ENCODE peak calls at places on chromosome 13, in seven cellular contexts. X is tibial artery, E is fibroblast of pulmonary artery, P is AG10803, I is fibroblast of lung, V is GM20000, K is neural progenitor cell. Q is an unnamed sample.

GRCh38 chr13:99322297-99323103 is 15.3 kb upstream of the GPR183 start:
- DNase-seq in X (no peak), E (peak), P (peak), I (peak), V (peak), K (no peak), Q (no peak)

GRCh38 chr13:64847767-64848166 is 2382.4 kb downstream of the PCDH9 start:
- DNase-seq in X (no peak), E (no peak), P (no peak), I (no peak), V (no peak), K (no peak), Q (no peak)

GRCh38 chr13:105343134-105343806 is 1192.2 kb downstream of the EFNB2 start:
- DNase-seq in X (no peak), E (peak), P (no peak), I (peak), V (no peak), K (no peak), Q (no peak)

GRCh38 chr13:33351324-33351723 is 65.8 kb upstream of the STARD13 start:
- DNase-seq in X (no peak), E (peak), P (peak), I (peak), V (peak), K (no peak), Q (no peak)

GRCh38 chr13:39967199-39967959 is 311.9 kb downstream of the COG6 start:
- DNase-seq in X (no peak), E (no peak), P (no peak), I (no peak), V (no peak), K (no peak), Q (no peak)

GRCh38 chr13:25175026-25175425 is 2.9 kb upstream of the AMER2 start:
- DNase-seq in X (no peak), E (no peak), P (no peak), I (no peak), V (no peak), K (no peak), Q (no peak)

GRCh38 chr13:94710881-94711560 is 1.3 kb downstream of the SOX21 start:
- DNase-seq in X (peak), E (no peak), P (no peak), I (no peak), V (peak), K (peak), Q (peak)

GRCh38 chr13:33285420-33286124 is at the start of gene STARD13:
- DNase-seq in X (peak), E (peak), P (peak), I (peak), V (peak), K (peak), Q (peak)

GRCh38 chr13:31045621-31046081 is 113.2 kb downstream of the TEX26 start:
- DNase-seq in X (peak), E (peak), P (peak), I (peak), V (peak), K (no peak), Q (no peak)

GRCh38 chr13:93789058-93789457 is 562.5 kb downstream of the GPC6 start:
- DNase-seq in X (no peak), E (no peak), P (no peak), I (no peak), V (no peak), K (no peak), Q (no peak)

GRCh38 chr13:28258401-28258800 is 120.1 kb downstream of the PAN3 start:
- DNase-seq in X (no peak), E (no peak), P (no peak), I (no peak), V (no peak), K (no peak), Q (no peak)

GRCh38 chr13:92838786-92839185 is 387.8 kb upstream of the GPC6 start:
- DNase-seq in X (no peak), E (peak), P (peak), I (peak), V (no peak), K (no peak), Q (no peak)

GRCh38 chr13:59991395-59991794 is 172.3 kb downstream of the DIAPH3 start:
- DNase-seq in X (no peak), E (no peak), P (no peak), I (no peak), V (no peak), K (no peak), Q (no peak)

GRCh38 chr13:46181799-46182490 is at the start of gene LCP1:
- DNase-seq in X (no peak), E (no peak), P (no peak), I (no peak), V (peak), K (no peak), Q (no peak)

GRCh38 chr13:89082623-89083022 is 1411.5 kb downstream of the SLITRK5 start:
- DNase-seq in X (no peak), E (no peak), P (no peak), I (peak), V (no peak), K (no peak), Q (no peak)

GRCh38 chr13:45875951-45876350 is 24.4 kb upstream of the SIAH3 start:
- DNase-seq in X (no peak), E (no peak), P (no peak), I (no peak), V (no peak), K (no peak), Q (no peak)

GRCh38 chr13:33126909-33127607 is 110.8 kb downstream of the KL start:
- DNase-seq in X (no peak), E (peak), P (peak), I (peak), V (no peak), K (no peak), Q (no peak)

GRCh38 chr13:37293295-37293694 is 187.8 kb upstream of the CSNK1A1L start:
- DNase-seq in X (no peak), E (no peak), P (no peak), I (no peak), V (no peak), K (no peak), Q (no peak)

GRCh38 chr13:95676100-95676774 is 702 bp upstream of the DNAJC3 start:
- DNase-seq in X (no peak), E (peak), P (peak), I (peak), V (no peak), K (no peak), Q (no peak)

GRCh38 chr13:99495478-99496321 is 5.6 kb upstream of the TM9SF2 start:
- DNase-seq in X (no peak), E (no peak), P (no peak), I (no peak), V (no peak), K (no peak), Q (no peak)

GRCh38 chr13:25179810-25180437 is 7.8 kb upstream of the AMER2 start:
- DNase-seq in X (no peak), E (no peak), P (no peak), I (no peak), V (no peak), K (no peak), Q (no peak)

GRCh38 chr13:45448965-45449559 is 15.7 kb upstream of the COG3 start:
- DNase-seq in X (no peak), E (no peak), P (no peak), I (no peak), V (no peak), K (no peak), Q (no peak)

GRCh38 chr13:101640797-101641400 is 188.4 kb downstream of the ITGBL1 start:
- DNase-seq in X (no peak), E (peak), P (peak), I (peak), V (no peak), K (no peak), Q (no peak)

GRCh38 chr13:68026077-68026476 is 795.9 kb upstream of the PCDH9 start:
- DNase-seq in X (no peak), E (no peak), P (no peak), I (no peak), V (no peak), K (no peak), Q (no peak)

GRCh38 chr13:68023838-68024581 is 793.9 kb upstream of the PCDH9 start:
- DNase-seq in X (no peak), E (no peak), P (no peak), I (no peak), V (no peak), K (no peak), Q (no peak)

GRCh38 chr13:68030152-68030809 is 800.1 kb upstream of the PCDH9 start:
- DNase-seq in X (no peak), E (no peak), P (no peak), I (no peak), V (no peak), K (no peak), Q (no peak)

GRCh38 chr13:68025604-68026003 is 795.5 kb upstream of the PCDH9 start:
- DNase-seq in X (no peak), E (no peak), P (no peak), I (no peak), V (no peak), K (no peak), Q (no peak)

GRCh38 chr13:68027311-68027710 is 797.2 kb upstream of the PCDH9 start:
- DNase-seq in X (no peak), E (no peak), P (no peak), I (no peak), V (no peak), K (no peak), Q (no peak)
- TF ChIP-seq CTCF in X (no peak), E (no peak), P (no peak), I (no peak), V (no peak), K (no peak), Q (no peak)

DNA sequence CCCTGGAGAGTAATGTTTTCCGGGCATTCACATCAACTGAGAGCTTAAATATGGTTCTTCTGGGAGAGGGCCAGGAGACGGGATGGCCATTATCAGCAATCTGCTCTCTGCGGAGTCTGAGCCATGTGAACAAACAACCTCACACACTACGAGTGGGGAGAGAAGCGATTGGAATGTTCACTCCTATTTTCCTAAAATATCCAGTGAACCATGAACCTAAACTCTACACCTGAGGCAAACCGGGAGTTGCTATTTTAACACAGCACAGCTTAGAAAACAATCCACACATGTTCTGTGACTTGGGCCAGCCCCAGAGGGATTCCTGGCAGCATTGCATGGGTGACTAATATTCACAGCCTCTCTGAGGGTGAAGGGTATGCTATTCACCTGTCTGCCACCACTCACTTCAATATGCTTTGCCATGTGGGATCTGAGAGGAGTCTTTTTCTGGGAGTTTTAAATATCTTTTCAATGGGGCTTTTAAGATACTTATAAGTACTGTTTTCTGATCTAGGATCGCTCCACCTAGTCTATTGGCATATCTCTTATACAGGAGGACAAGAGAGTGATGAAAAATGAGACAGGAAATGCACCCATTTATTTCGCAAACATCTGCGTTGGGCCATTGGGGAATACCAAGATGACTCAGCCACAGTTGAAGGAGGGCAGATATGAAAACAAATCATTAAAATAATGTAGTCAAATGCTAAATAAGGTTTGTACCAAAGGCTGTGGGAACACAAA is 72.6 kb upstream of the SERP2 start:
- DNase-seq in X (peak), E (peak), P (peak), I (peak), V (peak), K (no peak), Q (no peak)
- TF ChIP-seq CTCF in X (no peak), E (no peak), P (no peak), I (no peak), V (no peak), K (no peak), Q (no peak)

DNA sequence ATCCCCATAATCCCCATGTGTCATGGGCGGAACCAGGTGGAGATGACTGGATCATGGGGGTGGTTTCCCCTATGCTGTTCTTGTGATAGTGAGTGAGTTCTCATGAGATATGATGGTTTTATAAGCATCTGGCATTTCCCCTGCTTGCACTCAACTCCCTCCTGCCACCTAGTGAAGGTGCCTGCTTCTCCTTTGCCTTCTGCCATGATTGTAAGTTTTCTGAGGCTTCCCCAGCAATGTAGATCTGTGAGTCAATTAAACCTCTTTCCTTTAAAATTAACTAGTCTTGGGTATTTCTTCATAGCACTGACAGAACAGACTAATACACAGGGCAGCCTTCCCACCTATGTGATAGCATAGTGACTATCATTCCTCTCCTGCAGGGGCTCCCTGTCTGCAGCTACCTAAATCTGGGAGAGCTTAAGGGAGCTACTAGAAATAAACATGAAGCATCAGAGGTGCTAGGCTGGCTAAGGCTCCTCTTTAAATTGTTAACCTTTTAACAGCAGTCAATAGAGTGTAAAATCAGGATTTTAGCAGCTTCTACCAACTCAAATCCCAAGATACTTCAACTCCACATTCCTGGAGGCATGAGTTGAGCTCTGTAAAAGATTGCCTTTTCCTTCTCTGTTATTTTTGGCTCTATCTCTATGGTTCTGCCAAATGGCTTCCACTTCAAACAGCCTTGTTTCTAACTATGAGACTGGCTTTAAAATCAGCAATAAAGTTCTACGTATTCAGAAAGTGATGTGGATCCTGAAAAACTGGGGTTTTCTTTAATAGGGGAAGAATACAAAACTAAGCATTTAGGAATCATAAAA is 112.3 kb downstream of the VWA8 start:
- DNase-seq in X (no peak), E (peak), P (peak), I (peak), V (no peak), K (no peak), Q (no peak)
- TF ChIP-seq CTCF in X (no peak), E (peak), P (no peak), I (peak), V (no peak), K (peak), Q (no peak)

GRCh38 chr13:70473912-70474311 is 365.7 kb upstream of the KLHL1 start:
- DNase-seq in X (no peak), E (no peak), P (no peak), I (no peak), V (no peak), K (no peak), Q (no peak)
- TF ChIP-seq CTCF in X (no peak), E (no peak), P (no peak), I (no peak), V (no peak), K (no peak), Q (no peak)

Q was measured in nephron progenitor cell.